ENCODE peak calls at places on chromosomes 1 and 21, in nine cellular contexts. U is bronchial epithelial cell; P is fibroblast of pulmonary artery; Q is GM03348; E is RPMI7951; W is epithelial cell of esophagus; R is anterior cingulate cortex; Z is stimulated activated CD8-positive, alpha-beta memory T cell treated with anti-CD3 and anti-CD28 coated beads, Interleukin-12 subunit alpha, Interleukin-12 subunit beta, amount 100 ng/mL, for 1 hour; N is HEK293T. A is an unnamed sample.

GRCh38 chr1:7345516-7345915 is 425.6 kb upstream of the VAMP3 start:
- DNase-seq in U (no peak), P (no peak), Q (no peak), E (no peak), W (no peak), R (no peak), Z (no peak), N (no peak), A (no peak)

GRCh38 chr1:225746361-225747179 is 31.1 kb upstream of the SRP9 start:
- DNase-seq in U (peak), P (peak), Q (peak), E (peak), W (peak), R (no peak), Z (no peak), N (no peak), A (peak)

GRCh38 chr1:23591460-23592208 is 32.3 kb upstream of the ID3 start:
- DNase-seq in U (no peak), P (no peak), Q (no peak), E (no peak), W (no peak), R (no peak), Z (no peak), N (no peak), A (no peak)

GRCh38 chr1:18926315-18927081 is 24.1 kb upstream of the ALDH4A1 start:
- DNase-seq in U (peak), P (peak), Q (peak), E (peak), W (peak), R (no peak), Z (peak), N (no peak), A (peak)

GRCh38 chr1:15402809-15403450 is 6.8 kb upstream of the EFHD2 start:
- DNase-seq in U (no peak), P (no peak), Q (no peak), E (no peak), W (no peak), R (no peak), Z (no peak), N (no peak), A (no peak)

GRCh38 chr1:241615043-241615974 is 24.9 kb downstream of the CHML start:
- DNase-seq in U (peak), P (no peak), Q (no peak), E (no peak), W (peak), R (no peak), Z (no peak), N (no peak), A (no peak)

GRCh38 chr1:230708631-230709580 is 5.0 kb downstream of the AGT start:
- DNase-seq in U (peak), P (no peak), Q (no peak), E (peak), W (peak), R (no peak), Z (no peak), N (no peak), A (peak)

GRCh38 chr1:10848109-10848684 is 51.8 kb upstream of the CASZ1 start:
- DNase-seq in U (no peak), P (no peak), Q (no peak), E (no peak), W (no peak), R (no peak), Z (no peak), N (no peak), A (no peak)

GRCh38 chr1:8061210-8061609 is 35.1 kb upstream of the ERRFI1 start:
- DNase-seq in U (peak), P (peak), Q (peak), E (peak), W (peak), R (no peak), Z (no peak), N (no peak), A (peak)

GRCh38 chr21:24583473-24583872 is 1023.8 kb downstream of the MRPL39 start:
- DNase-seq in U (no peak), P (no peak), Q (no peak), E (no peak), W (no peak), R (no peak), Z (no peak), N (no peak), A (no peak)

GRCh38 chr1:20183876-20184275 is 2.0 kb upstream of the UBXN10 start:
- DNase-seq in U (no peak), P (no peak), Q (no peak), E (no peak), W (no peak), R (no peak), Z (no peak), N (no peak), A (no peak)

GRCh38 chr1:19329611-19330010 is 17.5 kb downstream of the SLC66A1 start:
- DNase-seq in U (no peak), P (no peak), Q (no peak), E (no peak), W (no peak), R (no peak), Z (no peak), N (no peak), A (no peak)

A was measured in GM23248.